ENCODE peak calls at places on chromosomes 6 and 20, in nine cellular contexts. H is breast epithelium, O is fibroblast of lung, Y is psoas muscle, L is tibial artery, W is astrocyte, C is bronchial epithelial cell, A is mesothelial cell of epicardium, Q is kidney. R is an unnamed sample.

GRCh38 chr6:2626381-2626780 is 124.3 kb downstream of the MYLK4 start:
- DNase-seq in A (no peak), Q (no peak), C (no peak), Y (no peak), O (peak; percentile 98), W (peak; percentile 98), L (no peak), H (no peak), R (no peak)

GRCh38 chr20:32664352-32665159 is 9.2 kb downstream of the C20orf203 start:
- DNase-seq in Y (no peak), L (no peak), Q (no peak), A (no peak), W (no peak), C (no peak), H (no peak), O (no peak), R (no peak)

GRCh38 chr6:52336919-52337561 is 24.9 kb upstream of the PAQR8 start:
- DNase-seq in O (no peak), C (no peak), Y (no peak), H (no peak), W (no peak), A (no peak), Q (no peak), L (no peak), R (no peak)

GRCh38 chr20:14334306-14334930 is 3.0 kb downstream of the FLRT3 start:
- DNase-seq in W (peak; percentile 18), C (peak; percentile 72), L (no peak), O (peak; percentile 44), H (no peak), A (no peak), Y (no peak), Q (no peak), R (no peak)

GRCh38 chr6:138160329-138161117 is 1.2 kb upstream of the ARFGEF3 start:
- DNase-seq in C (no peak), O (no peak), A (no peak), Q (no peak), Y (no peak), H (no peak), L (no peak), W (no peak), R (no peak)

GRCh38 chr20:57708694-57709673 is 831 bp downstream of the PMEPA1 start:
- DNase-seq in W (no peak), Y (peak; percentile 68), Q (peak; percentile 81), A (no peak), O (no peak), L (no peak), C (no peak), H (no peak), R (no peak)

GRCh38 chr6:40542175-40542764 is 44.9 kb downstream of the LRFN2 start:
- DNase-seq in A (no peak), C (no peak), L (no peak), Y (no peak), O (no peak), H (no peak), Q (peak; percentile 32), W (no peak), R (no peak)

GRCh38 chr6:156379946-156380707 is 397.1 kb upstream of the ARID1B start:
- DNase-seq in O (peak; percentile 74), L (no peak), Y (no peak), Q (no peak), A (no peak), W (peak; percentile 68), H (no peak), C (no peak), R (no peak)

GRCh38 chr6:113697642-113698410 is 159.3 kb upstream of the MARCKS start:
- DNase-seq in C (peak; percentile 92), L (no peak), H (no peak), Y (no peak), O (peak; percentile 97), W (peak; percentile 97), A (no peak), Q (no peak), R (no peak)

GRCh38 chr20:37872161-37872560 is 30.8 kb upstream of the VSTM2L start:
- DNase-seq in H (no peak), A (no peak), O (no peak), Q (no peak), W (no peak), L (no peak), C (no peak), Y (no peak), R (no peak)

GRCh38 chr6:41894366-41895299 is 542 bp downstream of the USP49 start:
- DNase-seq in L (no peak), W (peak; percentile 11), Q (no peak), A (peak; percentile 59), H (no peak), O (peak; percentile 25), C (peak; percentile 19), Y (no peak), R (no peak)

GRCh38 chr6:4565301-4566250 is 210.6 kb upstream of the CDYL start:
- DNase-seq in L (no peak), W (no peak), H (no peak), Q (no peak), A (no peak), Y (no peak), O (no peak), C (no peak), R (no peak)

GRCh38 chr20:7420345-7420744 is 519.9 kb downstream of the HAO1 start:
- DNase-seq in O (no peak), W (no peak), Y (no peak), L (no peak), H (no peak), C (no peak), Q (no peak), A (no peak), R (no peak)

GRCh38 chr20:43605715-43606114 is 15.0 kb downstream of the IFT52 start:
- DNase-seq in Y (no peak), C (no peak), A (no peak), H (no peak), W (no peak), O (no peak), L (no peak), Q (no peak), R (no peak)

GRCh38 chr20:44218441-44218840 is 7.9 kb upstream of the OSER1 start:
- DNase-seq in A (no peak), O (no peak), C (no peak), H (no peak), W (no peak), Q (no peak), L (no peak), Y (no peak), R (no peak)

GRCh38 chr6:36984581-36985383 is 1.2 kb downstream of the MTCH1 start:
- DNase-seq in H (no peak), C (peak; percentile 51), A (no peak), W (peak; percentile 69), O (peak; percentile 79), Y (peak; percentile 69), L (peak; percentile 77), Q (no peak), R (peak; percentile 65)

GRCh38 chr6:86192123-86192522 is 549.4 kb upstream of the SYNCRIP start:
- DNase-seq in O (no peak), W (no peak), A (no peak), C (peak; percentile 31), H (no peak), Q (no peak), L (no peak), Y (no peak), R (no peak)

GRCh38 chr6:125088963-125089362 is 64.6 kb upstream of the TPD52L1 start:
- DNase-seq in O (no peak), L (no peak), C (no peak), W (no peak), Q (no peak), A (no peak), Y (no peak), H (no peak), R (no peak)

GRCh38 chr6:31009731-31010130 is 543 bp upstream of the MUC22 start:
- DNase-seq in W (no peak), C (no peak), L (no peak), A (no peak), O (no peak), Y (no peak), H (no peak), Q (no peak), R (no peak)

GRCh38 chr6:31010393-31011060 is at the start of gene MUC22:
- DNase-seq in O (peak; percentile 80), Y (no peak), Q (no peak), W (peak; percentile 70), A (no peak), C (peak; percentile 87), H (no peak), L (no peak), R (no peak)

GRCh38 chr6:31007694-31008093 is 2.6 kb upstream of the MUC22 start:
- DNase-seq in Y (no peak), Q (no peak), A (no peak), W (peak; percentile 98), C (peak; percentile 94), L (no peak), O (peak; percentile 98), H (no peak), R (no peak)

GRCh38 chr6:31008165-31008564 is 2.1 kb upstream of the MUC22 start:
- DNase-seq in Q (no peak), C (no peak), A (no peak), L (no peak), H (no peak), Y (no peak), W (no peak), O (no peak), R (no peak)

GRCh38 chr6:31011153-31011552 is 879 bp downstream of the MUC22 start:
- DNase-seq in C (no peak), A (no peak), Y (no peak), O (no peak), H (no peak), Q (no peak), L (no peak), W (no peak), R (no peak)
- TF ChIP-seq CTCF in C (no peak), A (no peak), Y (no peak), O (no peak), H (no peak), Q (no peak), L (no peak), W (no peak), R (no peak)

GRCh38 chr20:53957421-53958172 is 112.8 kb downstream of the BCAS1 start:
- DNase-seq in Q (no peak), A (no peak), W (peak; percentile 91), C (no peak), Y (no peak), O (peak; percentile 90), H (no peak), L (no peak), R (no peak)
- TF ChIP-seq CTCF in Q (no peak), A (no peak), W (no peak), C (no peak), Y (no peak), O (peak; percentile 26), H (no peak), L (no peak), R (no peak)

DNA sequence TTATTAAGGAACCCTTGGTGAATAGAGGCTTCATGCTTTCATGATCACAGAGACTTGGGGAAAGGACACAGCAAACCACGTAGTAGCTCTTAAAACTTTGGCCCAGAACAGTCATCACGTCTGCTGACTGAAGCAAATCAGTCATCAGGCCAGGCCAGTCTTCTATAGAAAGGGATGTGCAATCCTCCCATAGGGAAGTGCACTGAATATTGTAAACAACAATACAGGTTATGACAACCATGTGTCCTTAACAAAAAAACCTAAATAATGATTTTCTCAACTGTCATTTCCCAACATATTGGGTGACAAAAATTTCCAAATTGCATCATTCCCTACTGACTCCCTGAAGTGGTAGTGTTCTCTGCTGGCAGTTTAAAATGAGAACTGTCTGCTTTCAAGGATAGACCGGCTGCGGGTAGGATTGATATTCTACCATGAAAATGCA is 388.2 kb upstream of the CITED2 start:
- DNase-seq in A (no peak), O (no peak), C (peak; percentile 24), Y (no peak), Q (no peak), W (no peak), L (no peak), H (no peak), R (no peak)
- TF ChIP-seq CTCF in A (no peak), O (no peak), C (no peak), Y (no peak), Q (no peak), W (no peak), L (no peak), H (no peak), R (no peak)

GRCh38 chr6:161496941-161497340 is 223.1 kb upstream of the AGPAT4 start:
- DNase-seq in W (no peak), Q (no peak), Y (no peak), O (no peak), C (no peak), H (no peak), L (no peak), A (no peak), R (no peak)
- TF ChIP-seq CTCF in W (no peak), Q (no peak), Y (no peak), O (no peak), C (no peak), H (no peak), L (no peak), A (no peak), R (no peak)

R was measured in omental fat pad.